ENCODE peak calls at places on chromosomes 11 and 22, in six cellular contexts. One of them, this sample, is unnamed. For H3K4me1 and H3K9me3, the result is how much of the 10 kb centered on the place peaks cover.

GRCh38 chr11:67468509-67468834 is 579 bp downstream of the TMEM134 start:
- DNase-seq in H9: no peak
- DNase-seq in uterus: no peak
- DNase-seq in CD8-positive, alpha-beta T cell: no peak
- DNase-seq in hepatocyte: no peak
- DNase-seq in stomach: no peak
- DNase-seq in this sample: peak

GRCh38 chr11:95337175-95337957 is 106.4 kb upstream of the SESN3 start:
- DNase-seq in hepatocyte: peak
- DNase-seq in CD8-positive, alpha-beta T cell: peak
- DNase-seq in stomach: peak
- DNase-seq in uterus: peak
- DNase-seq in H9: peak
- DNase-seq in this sample: peak

GRCh38 chr22:31083923-31084810 is 3.0 kb downstream of the SMTN start:
- DNase-seq in CD8-positive, alpha-beta T cell: no peak
- DNase-seq in uterus: no peak
- DNase-seq in hepatocyte: no peak
- DNase-seq in stomach: no peak
- DNase-seq in H9: no peak
- DNase-seq in this sample: peak

GRCh38 chr11:119644502-119644901 is 84.5 kb downstream of the NECTIN1 start:
- DNase-seq in H9: no peak
- DNase-seq in CD8-positive, alpha-beta T cell: no peak
- DNase-seq in uterus: no peak
- DNase-seq in hepatocyte: no peak
- DNase-seq in stomach: no peak
- DNase-seq in this sample: no peak

GRCh38 chr11:61659413-61660196 is 20.6 kb upstream of the DAGLA start:
- DNase-seq in hepatocyte: no peak
- DNase-seq in CD8-positive, alpha-beta T cell: no peak
- DNase-seq in stomach: no peak
- DNase-seq in uterus: no peak
- DNase-seq in H9: no peak
- DNase-seq in this sample: no peak

GRCh38 chr11:12411806-12412727 is 34.7 kb downstream of the PARVA start:
- DNase-seq in H9: peak
- DNase-seq in uterus: peak
- DNase-seq in hepatocyte: peak
- DNase-seq in CD8-positive, alpha-beta T cell: peak
- DNase-seq in stomach: peak
- DNase-seq in this sample: peak

GRCh38 chr11:116272181-116272789 is 500.5 kb downstream of the BUD13 start:
- DNase-seq in H9: no peak
- DNase-seq in uterus: no peak
- DNase-seq in CD8-positive, alpha-beta T cell: no peak
- DNase-seq in hepatocyte: no peak
- DNase-seq in stomach: no peak
- DNase-seq in this sample: no peak

GRCh38 chr11:80371931-80372330 is 931.1 kb upstream of the TENM4 start:
- DNase-seq in stomach: no peak
- DNase-seq in hepatocyte: no peak
- DNase-seq in H9: no peak
- DNase-seq in uterus: no peak
- DNase-seq in CD8-positive, alpha-beta T cell: no peak
- DNase-seq in this sample: no peak

GRCh38 chr11:126345283-126345682 is 10.2 kb upstream of the ST3GAL4 start:
- DNase-seq in hepatocyte: no peak
- DNase-seq in stomach: no peak
- DNase-seq in CD8-positive, alpha-beta T cell: no peak
- DNase-seq in uterus: no peak
- DNase-seq in H9: no peak
- DNase-seq in this sample: no peak
- H3K4me1 ChIP-seq in hepatocyte: under half
- H3K4me1 ChIP-seq in stomach: under half
- H3K4me1 ChIP-seq in CD8-positive, alpha-beta T cell: under half
- H3K4me1 ChIP-seq in uterus: under half
- H3K4me1 ChIP-seq in H9: under half
- H3K4me1 ChIP-seq in this sample: under half

GRCh38 chr11:69000831-69001245 is 12.2 kb downstream of the MRGPRF start:
- DNase-seq in stomach: no peak
- DNase-seq in CD8-positive, alpha-beta T cell: no peak
- DNase-seq in hepatocyte: peak
- DNase-seq in H9: peak
- DNase-seq in uterus: peak
- DNase-seq in this sample: peak
- TF ChIP-seq CTCF in stomach: peak
- TF ChIP-seq CTCF in CD8-positive, alpha-beta T cell: no peak
- TF ChIP-seq CTCF in hepatocyte: peak
- TF ChIP-seq CTCF in H9: peak
- TF ChIP-seq CTCF in uterus: peak
- TF ChIP-seq CTCF in this sample: no peak

DNA sequence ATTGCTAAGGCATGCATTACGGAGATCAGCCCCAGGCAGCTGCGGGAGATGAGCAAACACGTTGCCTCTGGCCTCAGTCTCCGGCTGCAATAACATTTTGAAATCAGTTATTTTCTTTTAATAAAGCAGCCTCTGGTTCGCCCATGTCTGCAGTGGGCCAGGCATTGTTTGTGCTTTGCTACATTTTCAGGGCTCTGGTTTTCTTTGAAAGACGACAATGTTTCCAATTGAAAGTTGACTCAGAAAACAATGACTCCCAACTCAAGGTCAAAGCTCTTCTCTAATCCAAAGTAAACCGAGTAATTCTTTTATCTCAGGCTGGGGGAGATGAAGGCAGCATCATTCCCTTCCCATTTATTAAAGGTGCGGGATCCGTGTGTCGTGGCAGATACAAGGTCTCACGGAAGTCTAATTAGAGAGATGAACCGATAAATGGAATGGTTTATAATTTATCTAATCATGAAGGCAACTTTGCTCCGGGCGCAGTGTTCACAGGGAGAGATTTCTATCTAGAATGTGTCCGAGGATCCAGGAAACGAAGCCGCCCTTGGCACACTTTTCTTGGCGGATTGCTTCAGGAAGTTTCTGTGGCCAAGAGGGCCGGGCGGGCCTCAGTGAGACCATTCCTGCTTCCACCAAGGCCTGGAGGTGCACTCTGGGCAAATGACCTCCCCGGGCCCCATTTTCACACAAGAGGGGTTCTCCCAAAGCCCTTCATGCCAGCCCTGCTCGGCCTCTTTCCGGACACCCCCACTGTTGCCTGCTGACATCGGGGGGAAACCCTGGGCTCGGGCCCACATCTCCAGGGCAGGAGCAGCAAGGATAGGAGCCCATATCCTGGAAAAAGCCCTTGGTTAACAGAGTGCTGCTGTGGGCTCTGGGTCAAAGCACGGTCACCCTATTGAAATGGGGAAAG is 811.4 kb downstream of the BRD1 start:
- DNase-seq in stomach: peak
- DNase-seq in uterus: peak
- DNase-seq in hepatocyte: no peak
- DNase-seq in CD8-positive, alpha-beta T cell: peak
- DNase-seq in H9: peak
- DNase-seq in this sample: no peak
- H3K9me3 ChIP-seq in stomach: under half
- H3K9me3 ChIP-seq in uterus: under half
- H3K9me3 ChIP-seq in hepatocyte: under half
- H3K9me3 ChIP-seq in CD8-positive, alpha-beta T cell: under half
- H3K9me3 ChIP-seq in H9: under half
- H3K9me3 ChIP-seq in this sample: under half

GRCh38 chr22:33302549-33302948 is 244.4 kb upstream of the SYN3 start:
- DNase-seq in H9: no peak
- DNase-seq in hepatocyte: no peak
- DNase-seq in CD8-positive, alpha-beta T cell: no peak
- DNase-seq in uterus: no peak
- DNase-seq in stomach: no peak
- DNase-seq in this sample: no peak
- H3K4me1 ChIP-seq in H9: under half
- H3K4me1 ChIP-seq in hepatocyte: under half
- H3K4me1 ChIP-seq in CD8-positive, alpha-beta T cell: under half
- H3K4me1 ChIP-seq in uterus: under half
- H3K4me1 ChIP-seq in stomach: under half
- H3K4me1 ChIP-seq in this sample: under half

DNA sequence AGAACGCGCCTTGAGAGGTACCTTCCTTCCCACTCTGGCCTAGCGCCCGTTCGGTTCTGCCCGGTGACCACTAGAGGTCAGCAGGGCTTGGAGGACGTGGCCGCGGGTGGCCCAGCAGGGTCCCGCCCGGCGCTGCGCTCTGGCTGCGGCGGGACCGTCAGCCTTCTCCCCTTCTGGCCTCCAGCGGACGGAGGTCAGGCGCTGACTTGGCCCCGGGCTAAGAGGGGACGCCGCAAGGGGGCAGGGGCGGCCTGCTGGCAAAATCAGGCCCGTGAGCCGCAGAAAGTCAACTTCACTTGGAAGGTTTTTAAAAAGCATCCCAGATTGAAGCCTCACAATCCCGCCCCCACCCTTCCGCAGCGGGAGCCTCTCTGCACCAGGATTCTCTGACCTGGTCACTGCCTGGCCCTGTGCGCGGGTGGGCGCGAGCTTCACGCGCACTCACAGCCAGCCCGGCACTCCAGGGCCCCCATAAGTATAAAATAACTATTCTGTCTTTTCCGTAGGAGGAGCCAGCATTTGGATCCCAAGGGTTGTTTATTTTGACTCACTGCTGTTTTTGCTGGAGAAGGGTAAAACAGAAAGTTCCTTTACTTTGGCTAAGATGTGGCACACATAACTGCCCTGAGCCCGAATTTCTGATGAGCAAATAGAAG is 23.2 kb upstream of the ZBTB16 start:
- DNase-seq in hepatocyte: peak
- DNase-seq in stomach: peak
- DNase-seq in H9: peak
- DNase-seq in CD8-positive, alpha-beta T cell: peak
- DNase-seq in uterus: peak
- DNase-seq in this sample: peak
- TF ChIP-seq CTCF in hepatocyte: peak
- TF ChIP-seq CTCF in stomach: peak
- TF ChIP-seq CTCF in H9: peak
- TF ChIP-seq CTCF in CD8-positive, alpha-beta T cell: peak
- TF ChIP-seq CTCF in uterus: peak
- TF ChIP-seq CTCF in this sample: peak

GRCh38 chr22:48551716-48552268 is 1275.9 kb downstream of the BRD1 start:
- DNase-seq in CD8-positive, alpha-beta T cell: no peak
- DNase-seq in uterus: no peak
- DNase-seq in H9: no peak
- DNase-seq in stomach: no peak
- DNase-seq in hepatocyte: no peak
- DNase-seq in this sample: no peak
- H3K9me3 ChIP-seq in CD8-positive, alpha-beta T cell: under half
- H3K9me3 ChIP-seq in uterus: under half
- H3K9me3 ChIP-seq in H9: under half
- H3K9me3 ChIP-seq in stomach: under half
- H3K9me3 ChIP-seq in hepatocyte: under half
- H3K9me3 ChIP-seq in this sample: under half

GRCh38 chr22:47421846-47422245 is 659.4 kb downstream of the TBC1D22A start:
- DNase-seq in stomach: no peak
- DNase-seq in uterus: no peak
- DNase-seq in H9: no peak
- DNase-seq in CD8-positive, alpha-beta T cell: no peak
- DNase-seq in hepatocyte: no peak
- DNase-seq in this sample: no peak

GRCh38 chr22:47420211-47420610 is 657.8 kb downstream of the TBC1D22A start:
- DNase-seq in CD8-positive, alpha-beta T cell: no peak
- DNase-seq in H9: no peak
- DNase-seq in hepatocyte: no peak
- DNase-seq in stomach: no peak
- DNase-seq in uterus: no peak
- DNase-seq in this sample: no peak

GRCh38 chr22:47423861-47424820 is 661.7 kb downstream of the TBC1D22A start:
- DNase-seq in CD8-positive, alpha-beta T cell: no peak
- DNase-seq in H9: no peak
- DNase-seq in hepatocyte: no peak
- DNase-seq in stomach: no peak
- DNase-seq in uterus: no peak
- DNase-seq in this sample: no peak

GRCh38 chr22:47423266-47423665 is 660.8 kb downstream of the TBC1D22A start:
- DNase-seq in CD8-positive, alpha-beta T cell: no peak
- DNase-seq in stomach: no peak
- DNase-seq in H9: no peak
- DNase-seq in hepatocyte: no peak
- DNase-seq in uterus: no peak
- DNase-seq in this sample: no peak

GRCh38 chr22:47422736-47423135 is 660.3 kb downstream of the TBC1D22A start:
- DNase-seq in H9: no peak
- DNase-seq in CD8-positive, alpha-beta T cell: no peak
- DNase-seq in hepatocyte: no peak
- DNase-seq in stomach: no peak
- DNase-seq in uterus: no peak
- DNase-seq in this sample: no peak
- H3K4me1 ChIP-seq in H9: under half
- H3K4me1 ChIP-seq in CD8-positive, alpha-beta T cell: under half
- H3K4me1 ChIP-seq in hepatocyte: under half
- H3K4me1 ChIP-seq in stomach: under half
- H3K4me1 ChIP-seq in uterus: under half
- H3K4me1 ChIP-seq in this sample: under half

GRCh38 chr22:17213976-17214375 is 5.3 kb downstream of the ADA2 start:
- DNase-seq in uterus: peak
- DNase-seq in CD8-positive, alpha-beta T cell: peak
- DNase-seq in hepatocyte: peak
- DNase-seq in stomach: peak
- DNase-seq in H9: peak
- DNase-seq in this sample: peak
- TF ChIP-seq CTCF in uterus: peak
- TF ChIP-seq CTCF in CD8-positive, alpha-beta T cell: peak
- TF ChIP-seq CTCF in hepatocyte: peak
- TF ChIP-seq CTCF in stomach: no peak
- TF ChIP-seq CTCF in H9: peak
- TF ChIP-seq CTCF in this sample: peak

GRCh38 chr11:38718659-38719058 is 2120.6 kb upstream of the RAG2 start:
- DNase-seq in H9: no peak
- DNase-seq in stomach: no peak
- DNase-seq in hepatocyte: peak
- DNase-seq in uterus: no peak
- DNase-seq in CD8-positive, alpha-beta T cell: no peak
- DNase-seq in this sample: no peak
- H3K9me3 ChIP-seq in H9: under half
- H3K9me3 ChIP-seq in stomach: under half
- H3K9me3 ChIP-seq in hepatocyte: under half
- H3K9me3 ChIP-seq in uterus: under half
- H3K9me3 ChIP-seq in CD8-positive, alpha-beta T cell: under half
- H3K9me3 ChIP-seq in this sample: under half

This sample was measured in colonic mucosa.